ENCODE peak calls at places on chromosomes 4 and X, in eight cellular contexts. One of them, this sample, is unnamed.

GRCh38 chrX:43615677-43616076 is 40.4 kb upstream of the MAOA start:
- DNase-seq in testis: no peak
- DNase-seq in cardiac muscle cell: peak; percentile 22
- DNase-seq in fibroblast of pulmonary artery: no peak
- DNase-seq in mesothelial cell of epicardium: no peak
- DNase-seq in glutamatergic neuron: no peak
- DNase-seq in lower leg skin: no peak
- DNase-seq in activated B cell treated with CpG ODN at 0.5 μM for 24 hours: no peak
- DNase-seq in this sample: no peak

GRCh38 chr4:26349496-26349895 is 28.7 kb downstream of the RBPJ start:
- DNase-seq in testis: no peak
- DNase-seq in cardiac muscle cell: no peak
- DNase-seq in fibroblast of pulmonary artery: no peak
- DNase-seq in mesothelial cell of epicardium: no peak
- DNase-seq in glutamatergic neuron: no peak
- DNase-seq in lower leg skin: no peak
- DNase-seq in activated B cell treated with CpG ODN at 0.5 μM for 24 hours: no peak
- DNase-seq in this sample: no peak

GRCh38 chrX:69362889-69363288 is 141.2 kb upstream of the NALF2 start:
- DNase-seq in testis: no peak
- DNase-seq in cardiac muscle cell: no peak
- DNase-seq in fibroblast of pulmonary artery: peak; percentile 18
- DNase-seq in mesothelial cell of epicardium: no peak
- DNase-seq in glutamatergic neuron: no peak
- DNase-seq in lower leg skin: no peak
- DNase-seq in activated B cell treated with CpG ODN at 0.5 μM for 24 hours: no peak
- DNase-seq in this sample: no peak

GRCh38 chr4:101954351-101954750 is 163.8 kb downstream of the BANK1 start:
- DNase-seq in testis: no peak
- DNase-seq in cardiac muscle cell: no peak
- DNase-seq in fibroblast of pulmonary artery: no peak
- DNase-seq in mesothelial cell of epicardium: no peak
- DNase-seq in glutamatergic neuron: no peak
- DNase-seq in lower leg skin: no peak
- DNase-seq in activated B cell treated with CpG ODN at 0.5 μM for 24 hours: no peak
- DNase-seq in this sample: no peak

GRCh38 chr4:169412046-169412445 is 141.3 kb upstream of the SH3RF1 start:
- DNase-seq in testis: no peak
- DNase-seq in cardiac muscle cell: no peak
- DNase-seq in fibroblast of pulmonary artery: no peak
- DNase-seq in mesothelial cell of epicardium: no peak
- DNase-seq in glutamatergic neuron: no peak
- DNase-seq in lower leg skin: no peak
- DNase-seq in activated B cell treated with CpG ODN at 0.5 μM for 24 hours: no peak
- DNase-seq in this sample: no peak

GRCh38 chr4:622996-623913 is 2.1 kb upstream of the PDE6B start:
- DNase-seq in testis: no peak
- DNase-seq in cardiac muscle cell: no peak
- DNase-seq in fibroblast of pulmonary artery: no peak
- DNase-seq in mesothelial cell of epicardium: no peak
- DNase-seq in glutamatergic neuron: no peak
- DNase-seq in lower leg skin: no peak
- DNase-seq in activated B cell treated with CpG ODN at 0.5 μM for 24 hours: no peak
- DNase-seq in this sample: no peak

GRCh38 chrX:18873189-18873791 is 110.6 kb downstream of the PHKA2 start:
- DNase-seq in testis: no peak
- DNase-seq in cardiac muscle cell: no peak
- DNase-seq in fibroblast of pulmonary artery: peak; percentile 65
- DNase-seq in mesothelial cell of epicardium: no peak
- DNase-seq in glutamatergic neuron: no peak
- DNase-seq in lower leg skin: peak; percentile 74
- DNase-seq in activated B cell treated with CpG ODN at 0.5 μM for 24 hours: no peak
- DNase-seq in this sample: no peak

GRCh38 chr4:186134254-186134653 is 29.8 kb downstream of the FAM149A start:
- DNase-seq in testis: no peak
- DNase-seq in cardiac muscle cell: no peak
- DNase-seq in fibroblast of pulmonary artery: no peak
- DNase-seq in mesothelial cell of epicardium: no peak
- DNase-seq in glutamatergic neuron: no peak
- DNase-seq in lower leg skin: no peak
- DNase-seq in activated B cell treated with CpG ODN at 0.5 μM for 24 hours: no peak
- DNase-seq in this sample: no peak

GRCh38 chrX:71143508-71143907 is 1.1 kb upstream of the NLGN3 start:
- DNase-seq in testis: peak; percentile 67
- DNase-seq in cardiac muscle cell: no peak
- DNase-seq in fibroblast of pulmonary artery: peak; percentile 41
- DNase-seq in mesothelial cell of epicardium: no peak
- DNase-seq in glutamatergic neuron: no peak
- DNase-seq in lower leg skin: no peak
- DNase-seq in activated B cell treated with CpG ODN at 0.5 μM for 24 hours: no peak
- DNase-seq in this sample: no peak

GRCh38 chrX:120136128-120136527 is 20.4 kb upstream of the RHOXF1 start:
- DNase-seq in testis: no peak
- DNase-seq in cardiac muscle cell: no peak
- DNase-seq in fibroblast of pulmonary artery: no peak
- DNase-seq in mesothelial cell of epicardium: no peak
- DNase-seq in glutamatergic neuron: no peak
- DNase-seq in lower leg skin: no peak
- DNase-seq in activated B cell treated with CpG ODN at 0.5 μM for 24 hours: no peak
- DNase-seq in this sample: no peak

GRCh38 chr4:1467581-1468458 is 61.6 kb upstream of the NKX1-1 start:
- DNase-seq in testis: no peak
- DNase-seq in cardiac muscle cell: no peak
- DNase-seq in fibroblast of pulmonary artery: no peak
- DNase-seq in mesothelial cell of epicardium: no peak
- DNase-seq in glutamatergic neuron: no peak
- DNase-seq in lower leg skin: peak; percentile 5
- DNase-seq in activated B cell treated with CpG ODN at 0.5 μM for 24 hours: no peak
- DNase-seq in this sample: no peak

GRCh38 chr4:146260521-146260920 is 46.2 kb downstream of the REELD1 start:
- DNase-seq in testis: no peak
- DNase-seq in cardiac muscle cell: no peak
- DNase-seq in fibroblast of pulmonary artery: no peak
- DNase-seq in mesothelial cell of epicardium: no peak
- DNase-seq in glutamatergic neuron: no peak
- DNase-seq in lower leg skin: no peak
- DNase-seq in activated B cell treated with CpG ODN at 0.5 μM for 24 hours: no peak
- DNase-seq in this sample: no peak

GRCh38 chr4:152356428-152357034 is 179.4 kb downstream of the FBXW7 start:
- DNase-seq in testis: no peak
- DNase-seq in cardiac muscle cell: no peak
- DNase-seq in fibroblast of pulmonary artery: peak; percentile 64
- DNase-seq in mesothelial cell of epicardium: no peak
- DNase-seq in glutamatergic neuron: no peak
- DNase-seq in lower leg skin: no peak
- DNase-seq in activated B cell treated with CpG ODN at 0.5 μM for 24 hours: no peak
- DNase-seq in this sample: no peak

GRCh38 chrX:54799046-54799445 is 991 bp upstream of the ITIH6 start:
- DNase-seq in testis: no peak
- DNase-seq in cardiac muscle cell: no peak
- DNase-seq in fibroblast of pulmonary artery: no peak
- DNase-seq in mesothelial cell of epicardium: no peak
- DNase-seq in glutamatergic neuron: no peak
- DNase-seq in lower leg skin: no peak
- DNase-seq in activated B cell treated with CpG ODN at 0.5 μM for 24 hours: no peak
- DNase-seq in this sample: no peak

GRCh38 chr4:100184787-100185186 is 5.5 kb downstream of the DDIT4L start:
- DNase-seq in testis: no peak
- DNase-seq in cardiac muscle cell: no peak
- DNase-seq in fibroblast of pulmonary artery: no peak
- DNase-seq in mesothelial cell of epicardium: no peak
- DNase-seq in glutamatergic neuron: no peak
- DNase-seq in lower leg skin: no peak
- DNase-seq in activated B cell treated with CpG ODN at 0.5 μM for 24 hours: no peak
- DNase-seq in this sample: no peak

GRCh38 chrX:22109442-22109841 is 77.3 kb downstream of the PHEX start:
- DNase-seq in testis: no peak
- DNase-seq in cardiac muscle cell: no peak
- DNase-seq in fibroblast of pulmonary artery: peak; percentile 10
- DNase-seq in mesothelial cell of epicardium: no peak
- DNase-seq in glutamatergic neuron: no peak
- DNase-seq in lower leg skin: no peak
- DNase-seq in activated B cell treated with CpG ODN at 0.5 μM for 24 hours: no peak
- DNase-seq in this sample: no peak

DNA sequence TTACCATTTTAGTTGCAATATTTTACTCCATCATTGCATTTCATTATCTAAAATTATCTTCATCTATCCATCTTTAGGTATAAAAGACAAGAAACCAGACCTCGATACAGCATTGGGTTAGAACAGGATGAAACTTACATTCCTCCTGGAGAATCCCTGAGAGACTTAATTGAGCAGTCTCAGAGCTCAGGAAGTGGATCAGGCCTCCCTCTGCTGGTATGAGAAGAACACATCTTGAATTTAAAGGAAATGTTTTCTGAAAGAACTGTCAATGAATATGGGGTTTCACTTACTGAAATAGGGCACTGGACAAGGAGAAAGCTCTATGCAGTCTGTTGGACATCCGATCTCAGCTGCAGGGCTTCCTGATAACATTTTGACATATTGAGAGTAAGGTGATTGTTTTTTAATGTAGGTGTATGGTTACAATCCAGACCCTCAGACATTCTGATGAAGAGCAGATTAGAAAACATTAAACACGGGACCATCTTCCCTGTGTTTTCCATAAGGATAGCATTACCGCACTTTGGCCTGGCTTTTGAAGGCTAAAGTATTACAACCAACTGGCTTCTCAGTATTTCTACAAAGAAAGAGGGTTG is 367.2 kb downstream of the BMPR1B start:
- DNase-seq in testis: peak; percentile 47
- DNase-seq in cardiac muscle cell: peak; percentile 72
- DNase-seq in fibroblast of pulmonary artery: peak; percentile 84
- DNase-seq in mesothelial cell of epicardium: no peak
- DNase-seq in glutamatergic neuron: no peak
- DNase-seq in lower leg skin: no peak
- DNase-seq in activated B cell treated with CpG ODN at 0.5 μM for 24 hours: no peak
- DNase-seq in this sample: peak; percentile 19
- TF ChIP-seq CTCF in testis: no peak
- TF ChIP-seq CTCF in cardiac muscle cell: peak; percentile 68
- TF ChIP-seq CTCF in fibroblast of pulmonary artery: peak; percentile 77
- TF ChIP-seq CTCF in mesothelial cell of epicardium: no peak
- TF ChIP-seq CTCF in glutamatergic neuron: no peak
- TF ChIP-seq CTCF in lower leg skin: no peak
- TF ChIP-seq CTCF in activated B cell treated with CpG ODN at 0.5 μM for 24 hours: no peak
- TF ChIP-seq CTCF in this sample: peak; percentile 75

DNA sequence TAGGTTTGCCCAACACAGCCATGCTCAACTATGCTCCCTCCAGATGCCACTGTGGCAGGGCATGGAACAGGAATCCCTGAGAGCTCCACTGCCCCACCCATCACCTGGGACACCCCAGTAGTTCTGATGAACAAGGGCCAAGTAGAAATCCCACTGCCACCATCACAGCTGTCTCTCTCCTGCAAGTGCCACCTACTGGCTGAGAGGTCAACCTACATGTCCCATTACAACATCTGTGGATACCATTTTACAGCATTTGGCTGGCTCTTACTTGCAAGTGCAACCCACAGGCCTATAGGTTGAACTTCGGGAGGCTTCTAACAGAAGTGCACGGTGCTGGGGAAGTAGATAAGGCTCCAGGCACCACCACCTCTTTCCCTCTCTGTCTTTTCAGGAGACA is 142.5 kb downstream of the CXXC4 start:
- DNase-seq in testis: no peak
- DNase-seq in cardiac muscle cell: no peak
- DNase-seq in fibroblast of pulmonary artery: no peak
- DNase-seq in mesothelial cell of epicardium: no peak
- DNase-seq in glutamatergic neuron: no peak
- DNase-seq in lower leg skin: no peak
- DNase-seq in activated B cell treated with CpG ODN at 0.5 μM for 24 hours: no peak
- DNase-seq in this sample: no peak
- TF ChIP-seq CTCF in testis: no peak
- TF ChIP-seq CTCF in cardiac muscle cell: no peak
- TF ChIP-seq CTCF in fibroblast of pulmonary artery: no peak
- TF ChIP-seq CTCF in mesothelial cell of epicardium: no peak
- TF ChIP-seq CTCF in glutamatergic neuron: no peak
- TF ChIP-seq CTCF in lower leg skin: no peak
- TF ChIP-seq CTCF in activated B cell treated with CpG ODN at 0.5 μM for 24 hours: no peak
- TF ChIP-seq CTCF in this sample: peak; percentile 18

DNA sequence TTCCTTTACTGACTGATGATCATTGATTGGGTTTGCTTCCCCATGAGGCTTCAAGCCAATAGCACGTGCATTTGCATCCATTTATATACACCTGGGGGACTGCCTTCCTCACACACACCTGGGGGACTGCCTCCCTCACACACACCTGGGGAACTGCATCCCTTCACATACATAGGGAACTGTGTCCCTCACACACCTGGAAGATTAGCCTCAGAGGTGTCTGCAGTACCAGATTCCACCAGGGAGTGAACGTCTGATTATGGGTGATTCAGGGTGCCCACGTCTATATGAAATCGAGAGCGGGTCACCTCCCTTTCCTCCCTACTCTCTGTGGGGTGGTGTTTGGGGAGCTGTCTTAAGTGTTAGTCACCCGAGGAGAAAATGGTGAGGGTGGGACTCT is 16.9 kb downstream of the CD99 start:
- DNase-seq in testis: no peak
- DNase-seq in cardiac muscle cell: no peak
- DNase-seq in fibroblast of pulmonary artery: no peak
- DNase-seq in mesothelial cell of epicardium: no peak
- DNase-seq in glutamatergic neuron: no peak
- DNase-seq in lower leg skin: no peak
- DNase-seq in activated B cell treated with CpG ODN at 0.5 μM for 24 hours: no peak
- DNase-seq in this sample: no peak
- TF ChIP-seq CTCF in testis: no peak
- TF ChIP-seq CTCF in cardiac muscle cell: no peak
- TF ChIP-seq CTCF in fibroblast of pulmonary artery: no peak
- TF ChIP-seq CTCF in mesothelial cell of epicardium: no peak
- TF ChIP-seq CTCF in glutamatergic neuron: no peak
- TF ChIP-seq CTCF in lower leg skin: no peak
- TF ChIP-seq CTCF in activated B cell treated with CpG ODN at 0.5 μM for 24 hours: no peak
- TF ChIP-seq CTCF in this sample: peak; percentile 25

GRCh38 chr4:177109769-177110168 is 199.9 kb upstream of the NEIL3 start:
- DNase-seq in testis: no peak
- DNase-seq in cardiac muscle cell: no peak
- DNase-seq in fibroblast of pulmonary artery: no peak
- DNase-seq in mesothelial cell of epicardium: no peak
- DNase-seq in glutamatergic neuron: no peak
- DNase-seq in lower leg skin: no peak
- DNase-seq in activated B cell treated with CpG ODN at 0.5 μM for 24 hours: no peak
- DNase-seq in this sample: no peak

GRCh38 chr4:177105526-177105925 is 204.1 kb upstream of the NEIL3 start:
- DNase-seq in testis: no peak
- DNase-seq in cardiac muscle cell: no peak
- DNase-seq in fibroblast of pulmonary artery: no peak
- DNase-seq in mesothelial cell of epicardium: no peak
- DNase-seq in glutamatergic neuron: no peak
- DNase-seq in lower leg skin: no peak
- DNase-seq in activated B cell treated with CpG ODN at 0.5 μM for 24 hours: no peak
- DNase-seq in this sample: no peak

GRCh38 chr4:177107288-177107901 is 202.3 kb upstream of the NEIL3 start:
- DNase-seq in testis: no peak
- DNase-seq in cardiac muscle cell: no peak
- DNase-seq in fibroblast of pulmonary artery: peak; percentile 20
- DNase-seq in mesothelial cell of epicardium: no peak
- DNase-seq in glutamatergic neuron: no peak
- DNase-seq in lower leg skin: no peak
- DNase-seq in activated B cell treated with CpG ODN at 0.5 μM for 24 hours: no peak
- DNase-seq in this sample: no peak

DNA sequence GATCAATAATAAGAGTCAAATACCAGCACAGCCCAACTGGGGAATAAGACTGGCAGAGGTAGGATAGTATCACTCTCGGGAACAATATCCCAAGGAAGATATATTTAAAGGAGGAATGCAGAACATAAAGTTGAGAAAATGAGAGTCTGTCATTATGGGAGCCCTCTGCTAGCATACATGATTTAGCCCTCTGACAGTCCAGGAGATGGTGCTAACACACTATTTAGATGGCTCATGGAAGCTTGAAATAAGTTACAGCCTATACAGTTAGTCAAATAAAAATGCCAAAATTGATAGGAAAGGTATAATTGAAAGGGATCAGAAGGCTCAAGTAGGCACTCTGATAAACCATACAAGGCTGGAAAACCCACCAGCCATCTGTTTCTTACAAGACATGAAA is 201.0 kb upstream of the NEIL3 start:
- DNase-seq in testis: no peak
- DNase-seq in cardiac muscle cell: no peak
- DNase-seq in fibroblast of pulmonary artery: peak; percentile 65
- DNase-seq in mesothelial cell of epicardium: no peak
- DNase-seq in glutamatergic neuron: no peak
- DNase-seq in lower leg skin: no peak
- DNase-seq in activated B cell treated with CpG ODN at 0.5 μM for 24 hours: no peak
- DNase-seq in this sample: no peak
- TF ChIP-seq CTCF in testis: no peak
- TF ChIP-seq CTCF in cardiac muscle cell: peak; percentile 49
- TF ChIP-seq CTCF in fibroblast of pulmonary artery: peak; percentile 54
- TF ChIP-seq CTCF in mesothelial cell of epicardium: no peak
- TF ChIP-seq CTCF in glutamatergic neuron: no peak
- TF ChIP-seq CTCF in lower leg skin: no peak
- TF ChIP-seq CTCF in activated B cell treated with CpG ODN at 0.5 μM for 24 hours: no peak
- TF ChIP-seq CTCF in this sample: no peak